ENCODE peak calls at places on chromosome X, in six cellular contexts. One of them, this sample, is unnamed.

GRCh38 chrX:47885501-47885900 is 48.8 kb downstream of the ZNF81 start:
- DNase-seq in AML-193: no peak
- DNase-seq in endothelial cell: no peak
- DNase-seq in AG09309: no peak
- DNase-seq in ACHN: no peak
- DNase-seq in activated CD4-positive, alpha-beta memory T cell treated with anti-CD3 and anti-CD28 coated beads, Interleukin-2, amount 10 ng/mL, durations not matched to agents 7 days and 5 days: no peak
- DNase-seq in this sample: no peak

GRCh38 chrX:147838465-147839131 is 73.1 kb upstream of the FMR1 start:
- DNase-seq in endothelial cell: no peak
- DNase-seq in AML-193: peak
- DNase-seq in ACHN: no peak
- DNase-seq in activated CD4-positive, alpha-beta memory T cell treated with anti-CD3 and anti-CD28 coated beads, Interleukin-2, amount 10 ng/mL, durations not matched to agents 7 days and 5 days: no peak
- DNase-seq in AG09309: no peak
- DNase-seq in this sample: no peak

GRCh38 chrX:132488092-132488749 is 617 bp downstream of the MBNL3 start:
- DNase-seq in activated CD4-positive, alpha-beta memory T cell treated with anti-CD3 and anti-CD28 coated beads, Interleukin-2, amount 10 ng/mL, durations not matched to agents 7 days and 5 days: peak
- DNase-seq in ACHN: peak
- DNase-seq in AG09309: no peak
- DNase-seq in endothelial cell: no peak
- DNase-seq in AML-193: peak
- DNase-seq in this sample: no peak

GRCh38 chrX:109952050-109952449 is 50.9 kb upstream of the TMEM164 start:
- DNase-seq in endothelial cell: no peak
- DNase-seq in AG09309: no peak
- DNase-seq in AML-193: no peak
- DNase-seq in activated CD4-positive, alpha-beta memory T cell treated with anti-CD3 and anti-CD28 coated beads, Interleukin-2, amount 10 ng/mL, durations not matched to agents 7 days and 5 days: no peak
- DNase-seq in ACHN: no peak
- DNase-seq in this sample: no peak

GRCh38 chrX:54116391-54116790 is 66.7 kb downstream of the FAM120C start:
- DNase-seq in activated CD4-positive, alpha-beta memory T cell treated with anti-CD3 and anti-CD28 coated beads, Interleukin-2, amount 10 ng/mL, durations not matched to agents 7 days and 5 days: no peak
- DNase-seq in AG09309: no peak
- DNase-seq in AML-193: no peak
- DNase-seq in endothelial cell: no peak
- DNase-seq in ACHN: no peak
- DNase-seq in this sample: no peak

GRCh38 chrX:137550561-137551305 is 15.2 kb upstream of the ZIC3 start:
- DNase-seq in ACHN: no peak
- DNase-seq in AG09309: no peak
- DNase-seq in AML-193: no peak
- DNase-seq in activated CD4-positive, alpha-beta memory T cell treated with anti-CD3 and anti-CD28 coated beads, Interleukin-2, amount 10 ng/mL, durations not matched to agents 7 days and 5 days: no peak
- DNase-seq in endothelial cell: no peak
- DNase-seq in this sample: no peak

GRCh38 chrX:75547783-75548182 is 24.9 kb upstream of the ZDHHC15 start:
- DNase-seq in AG09309: no peak
- DNase-seq in activated CD4-positive, alpha-beta memory T cell treated with anti-CD3 and anti-CD28 coated beads, Interleukin-2, amount 10 ng/mL, durations not matched to agents 7 days and 5 days: no peak
- DNase-seq in endothelial cell: no peak
- DNase-seq in ACHN: no peak
- DNase-seq in AML-193: no peak
- DNase-seq in this sample: peak

GRCh38 chrX:5042563-5042962 is 1186.1 kb downstream of the NLGN4X start:
- DNase-seq in AML-193: no peak
- DNase-seq in activated CD4-positive, alpha-beta memory T cell treated with anti-CD3 and anti-CD28 coated beads, Interleukin-2, amount 10 ng/mL, durations not matched to agents 7 days and 5 days: no peak
- DNase-seq in ACHN: no peak
- DNase-seq in endothelial cell: no peak
- DNase-seq in AG09309: no peak
- DNase-seq in this sample: no peak

GRCh38 chrX:81082649-81083048 is 119.1 kb downstream of the HMGN5 start:
- DNase-seq in activated CD4-positive, alpha-beta memory T cell treated with anti-CD3 and anti-CD28 coated beads, Interleukin-2, amount 10 ng/mL, durations not matched to agents 7 days and 5 days: no peak
- DNase-seq in AG09309: no peak
- DNase-seq in AML-193: no peak
- DNase-seq in endothelial cell: no peak
- DNase-seq in ACHN: no peak
- DNase-seq in this sample: no peak

GRCh38 chrX:39726810-39727209 is 370.9 kb downstream of the BCOR start:
- DNase-seq in AG09309: no peak
- DNase-seq in endothelial cell: no peak
- DNase-seq in AML-193: no peak
- DNase-seq in activated CD4-positive, alpha-beta memory T cell treated with anti-CD3 and anti-CD28 coated beads, Interleukin-2, amount 10 ng/mL, durations not matched to agents 7 days and 5 days: no peak
- DNase-seq in ACHN: no peak
- DNase-seq in this sample: no peak

GRCh38 chrX:131985526-131986049 is 37.5 kb upstream of the STK26 start:
- DNase-seq in endothelial cell: no peak
- DNase-seq in AML-193: no peak
- DNase-seq in activated CD4-positive, alpha-beta memory T cell treated with anti-CD3 and anti-CD28 coated beads, Interleukin-2, amount 10 ng/mL, durations not matched to agents 7 days and 5 days: no peak
- DNase-seq in AG09309: no peak
- DNase-seq in ACHN: no peak
- DNase-seq in this sample: no peak

GRCh38 chrX:87516716-87517115 is 886 bp upstream of the KLHL4 start:
- DNase-seq in ACHN: peak
- DNase-seq in AML-193: no peak
- DNase-seq in AG09309: no peak
- DNase-seq in endothelial cell: no peak
- DNase-seq in activated CD4-positive, alpha-beta memory T cell treated with anti-CD3 and anti-CD28 coated beads, Interleukin-2, amount 10 ng/mL, durations not matched to agents 7 days and 5 days: no peak
- DNase-seq in this sample: no peak

GRCh38 chrX:155035688-155036087 is 9.0 kb downstream of the FUNDC2 start:
- DNase-seq in ACHN: no peak
- DNase-seq in endothelial cell: no peak
- DNase-seq in AML-193: no peak
- DNase-seq in activated CD4-positive, alpha-beta memory T cell treated with anti-CD3 and anti-CD28 coated beads, Interleukin-2, amount 10 ng/mL, durations not matched to agents 7 days and 5 days: no peak
- DNase-seq in AG09309: no peak
- DNase-seq in this sample: no peak

GRCh38 chrX:112867570-112867969 is 26.9 kb upstream of the AMOT start:
- DNase-seq in AG09309: no peak
- DNase-seq in endothelial cell: no peak
- DNase-seq in AML-193: no peak
- DNase-seq in activated CD4-positive, alpha-beta memory T cell treated with anti-CD3 and anti-CD28 coated beads, Interleukin-2, amount 10 ng/mL, durations not matched to agents 7 days and 5 days: no peak
- DNase-seq in ACHN: no peak
- DNase-seq in this sample: no peak

GRCh38 chrX:119512145-119512800 is 44.0 kb downstream of the SLC25A5 start:
- DNase-seq in ACHN: peak
- DNase-seq in AG09309: peak
- DNase-seq in AML-193: peak
- DNase-seq in endothelial cell: peak
- DNase-seq in activated CD4-positive, alpha-beta memory T cell treated with anti-CD3 and anti-CD28 coated beads, Interleukin-2, amount 10 ng/mL, durations not matched to agents 7 days and 5 days: peak
- DNase-seq in this sample: peak

GRCh38 chrX:69424161-69424560 is 80.0 kb upstream of the NALF2 start:
- DNase-seq in ACHN: no peak
- DNase-seq in endothelial cell: peak
- DNase-seq in AG09309: no peak
- DNase-seq in activated CD4-positive, alpha-beta memory T cell treated with anti-CD3 and anti-CD28 coated beads, Interleukin-2, amount 10 ng/mL, durations not matched to agents 7 days and 5 days: no peak
- DNase-seq in AML-193: peak
- DNase-seq in this sample: no peak

GRCh38 chrX:78934866-78935265 is 10.3 kb upstream of the P2RY10 start:
- DNase-seq in activated CD4-positive, alpha-beta memory T cell treated with anti-CD3 and anti-CD28 coated beads, Interleukin-2, amount 10 ng/mL, durations not matched to agents 7 days and 5 days: no peak
- DNase-seq in ACHN: no peak
- DNase-seq in AML-193: no peak
- DNase-seq in endothelial cell: no peak
- DNase-seq in AG09309: no peak
- DNase-seq in this sample: no peak

GRCh38 chrX:119467433-119467832 is 811 bp upstream of the SLC25A5 start:
- DNase-seq in activated CD4-positive, alpha-beta memory T cell treated with anti-CD3 and anti-CD28 coated beads, Interleukin-2, amount 10 ng/mL, durations not matched to agents 7 days and 5 days: no peak
- DNase-seq in ACHN: no peak
- DNase-seq in AG09309: no peak
- DNase-seq in endothelial cell: no peak
- DNase-seq in AML-193: no peak
- DNase-seq in this sample: no peak

GRCh38 chrX:22577181-22577580 is 304.5 kb downstream of the CBLL2 start:
- DNase-seq in endothelial cell: no peak
- DNase-seq in AML-193: no peak
- DNase-seq in AG09309: peak
- DNase-seq in activated CD4-positive, alpha-beta memory T cell treated with anti-CD3 and anti-CD28 coated beads, Interleukin-2, amount 10 ng/mL, durations not matched to agents 7 days and 5 days: no peak
- DNase-seq in ACHN: peak
- DNase-seq in this sample: no peak

GRCh38 chrX:103607385-103608304 is at the start of gene TCEAL3:
- DNase-seq in activated CD4-positive, alpha-beta memory T cell treated with anti-CD3 and anti-CD28 coated beads, Interleukin-2, amount 10 ng/mL, durations not matched to agents 7 days and 5 days: peak
- DNase-seq in AML-193: no peak
- DNase-seq in ACHN: peak
- DNase-seq in endothelial cell: peak
- DNase-seq in AG09309: no peak
- DNase-seq in this sample: no peak

GRCh38 chrX:106246511-106246910 is 78.4 kb downstream of the PWWP3B start:
- DNase-seq in endothelial cell: no peak
- DNase-seq in AML-193: no peak
- DNase-seq in activated CD4-positive, alpha-beta memory T cell treated with anti-CD3 and anti-CD28 coated beads, Interleukin-2, amount 10 ng/mL, durations not matched to agents 7 days and 5 days: no peak
- DNase-seq in AG09309: no peak
- DNase-seq in ACHN: no peak
- DNase-seq in this sample: no peak

GRCh38 chrX:68398286-68398685 is 35.0 kb downstream of the OPHN1 start:
- DNase-seq in AG09309: no peak
- DNase-seq in endothelial cell: no peak
- DNase-seq in ACHN: no peak
- DNase-seq in activated CD4-positive, alpha-beta memory T cell treated with anti-CD3 and anti-CD28 coated beads, Interleukin-2, amount 10 ng/mL, durations not matched to agents 7 days and 5 days: no peak
- DNase-seq in AML-193: no peak
- DNase-seq in this sample: no peak

GRCh38 chrX:70030242-70030823 is 19.4 kb downstream of the AWAT2 start:
- DNase-seq in ACHN: peak
- DNase-seq in activated CD4-positive, alpha-beta memory T cell treated with anti-CD3 and anti-CD28 coated beads, Interleukin-2, amount 10 ng/mL, durations not matched to agents 7 days and 5 days: peak
- DNase-seq in endothelial cell: peak
- DNase-seq in AML-193: peak
- DNase-seq in AG09309: no peak
- DNase-seq in this sample: no peak

GRCh38 chrX:110402091-110402854 is 43.6 kb downstream of the RTL9 start:
- DNase-seq in AML-193: no peak
- DNase-seq in AG09309: no peak
- DNase-seq in ACHN: no peak
- DNase-seq in endothelial cell: no peak
- DNase-seq in activated CD4-positive, alpha-beta memory T cell treated with anti-CD3 and anti-CD28 coated beads, Interleukin-2, amount 10 ng/mL, durations not matched to agents 7 days and 5 days: no peak
- DNase-seq in this sample: no peak

GRCh38 chrX:11470231-11470630 is 177.0 kb downstream of the AMELX start:
- DNase-seq in endothelial cell: no peak
- DNase-seq in activated CD4-positive, alpha-beta memory T cell treated with anti-CD3 and anti-CD28 coated beads, Interleukin-2, amount 10 ng/mL, durations not matched to agents 7 days and 5 days: no peak
- DNase-seq in AG09309: peak
- DNase-seq in AML-193: no peak
- DNase-seq in ACHN: no peak
- DNase-seq in this sample: no peak

GRCh38 chrX:124736553-124737240 is 390.3 kb downstream of the SH2D1A start:
- DNase-seq in activated CD4-positive, alpha-beta memory T cell treated with anti-CD3 and anti-CD28 coated beads, Interleukin-2, amount 10 ng/mL, durations not matched to agents 7 days and 5 days: peak
- DNase-seq in ACHN: no peak
- DNase-seq in AML-193: no peak
- DNase-seq in AG09309: no peak
- DNase-seq in endothelial cell: peak
- DNase-seq in this sample: no peak

GRCh38 chrX:67673741-67674274 is 130.0 kb downstream of the AR start:
- DNase-seq in AML-193: no peak
- DNase-seq in ACHN: no peak
- DNase-seq in endothelial cell: no peak
- DNase-seq in AG09309: no peak
- DNase-seq in activated CD4-positive, alpha-beta memory T cell treated with anti-CD3 and anti-CD28 coated beads, Interleukin-2, amount 10 ng/mL, durations not matched to agents 7 days and 5 days: no peak
- DNase-seq in this sample: no peak

GRCh38 chrX:96407501-96407900 is 277.1 kb upstream of the DIAPH2 start:
- DNase-seq in activated CD4-positive, alpha-beta memory T cell treated with anti-CD3 and anti-CD28 coated beads, Interleukin-2, amount 10 ng/mL, durations not matched to agents 7 days and 5 days: no peak
- DNase-seq in endothelial cell: no peak
- DNase-seq in AG09309: peak
- DNase-seq in ACHN: no peak
- DNase-seq in AML-193: no peak
- DNase-seq in this sample: no peak

GRCh38 chrX:149630681-149631292 is 805 bp downstream of the TMEM185A start:
- DNase-seq in AG09309: peak
- DNase-seq in ACHN: peak
- DNase-seq in AML-193: peak
- DNase-seq in activated CD4-positive, alpha-beta memory T cell treated with anti-CD3 and anti-CD28 coated beads, Interleukin-2, amount 10 ng/mL, durations not matched to agents 7 days and 5 days: no peak
- DNase-seq in endothelial cell: no peak
- DNase-seq in this sample: no peak

GRCh38 chrX:41921492-41922124 is 1.7 kb downstream of the CASK start:
- DNase-seq in ACHN: peak
- DNase-seq in activated CD4-positive, alpha-beta memory T cell treated with anti-CD3 and anti-CD28 coated beads, Interleukin-2, amount 10 ng/mL, durations not matched to agents 7 days and 5 days: no peak
- DNase-seq in endothelial cell: no peak
- DNase-seq in AML-193: peak
- DNase-seq in AG09309: peak
- DNase-seq in this sample: no peak

GRCh38 chrX:9842541-9842940 is 56.3 kb downstream of the SHROOM2 start:
- DNase-seq in ACHN: no peak
- DNase-seq in AML-193: no peak
- DNase-seq in AG09309: no peak
- DNase-seq in activated CD4-positive, alpha-beta memory T cell treated with anti-CD3 and anti-CD28 coated beads, Interleukin-2, amount 10 ng/mL, durations not matched to agents 7 days and 5 days: no peak
- DNase-seq in endothelial cell: no peak
- DNase-seq in this sample: no peak

GRCh38 chrX:38816158-38816557 is 14.9 kb downstream of the MID1IP1 start:
- DNase-seq in activated CD4-positive, alpha-beta memory T cell treated with anti-CD3 and anti-CD28 coated beads, Interleukin-2, amount 10 ng/mL, durations not matched to agents 7 days and 5 days: peak
- DNase-seq in AG09309: no peak
- DNase-seq in ACHN: no peak
- DNase-seq in endothelial cell: no peak
- DNase-seq in AML-193: no peak
- DNase-seq in this sample: no peak

GRCh38 chrX:99033226-99033901 is 1376.7 kb downstream of the PCDH19 start:
- DNase-seq in endothelial cell: no peak
- DNase-seq in AG09309: no peak
- DNase-seq in activated CD4-positive, alpha-beta memory T cell treated with anti-CD3 and anti-CD28 coated beads, Interleukin-2, amount 10 ng/mL, durations not matched to agents 7 days and 5 days: no peak
- DNase-seq in ACHN: no peak
- DNase-seq in AML-193: no peak
- DNase-seq in this sample: no peak

GRCh38 chrX:372856-373640 is 13.7 kb downstream of the PPP2R3B start:
- DNase-seq in AG09309: no peak
- DNase-seq in endothelial cell: no peak
- DNase-seq in ACHN: no peak
- DNase-seq in AML-193: no peak
- DNase-seq in activated CD4-positive, alpha-beta memory T cell treated with anti-CD3 and anti-CD28 coated beads, Interleukin-2, amount 10 ng/mL, durations not matched to agents 7 days and 5 days: no peak
- DNase-seq in this sample: no peak

GRCh38 chrX:107827137-107827831 is 1.6 kb downstream of the MID2 start:
- DNase-seq in ACHN: no peak
- DNase-seq in activated CD4-positive, alpha-beta memory T cell treated with anti-CD3 and anti-CD28 coated beads, Interleukin-2, amount 10 ng/mL, durations not matched to agents 7 days and 5 days: no peak
- DNase-seq in AML-193: no peak
- DNase-seq in endothelial cell: no peak
- DNase-seq in AG09309: no peak
- DNase-seq in this sample: no peak

GRCh38 chrX:45571453-45571852 is 370.8 kb upstream of the DIPK2B start:
- DNase-seq in AML-193: no peak
- DNase-seq in activated CD4-positive, alpha-beta memory T cell treated with anti-CD3 and anti-CD28 coated beads, Interleukin-2, amount 10 ng/mL, durations not matched to agents 7 days and 5 days: no peak
- DNase-seq in ACHN: no peak
- DNase-seq in AG09309: no peak
- DNase-seq in endothelial cell: no peak
- DNase-seq in this sample: no peak